ENCODE peak calls at places on chromosomes 7 and 10, in eight cellular contexts. V is fibroblast of lung, Y is neural progenitor cell, M is trophoblast cell, W is GM23248, N is OCI-LY7, D is hepatocyte, P is GM23338. X is an unnamed sample.

GRCh38 chr7:54252256-54253035 is 289.7 kb upstream of the VSTM2A start:
- DNase-seq in V (no peak), Y (peak; percentile 2), M (no peak), W (no peak), N (no peak), D (no peak), P (no peak), X (peak; percentile 51)

GRCh38 chr7:95501261-95501816 is 15.6 kb downstream of the ASB4 start:
- DNase-seq in V (no peak), Y (no peak), M (no peak), W (no peak), N (no peak), D (no peak), P (peak; percentile 16), X (peak; percentile 77)

GRCh38 chr7:2168612-2169312 is 64.0 kb downstream of the MAD1L1 start:
- DNase-seq in V (no peak), Y (no peak), M (no peak), W (no peak), N (no peak), D (no peak), P (no peak), X (no peak)

GRCh38 chr10:131658476-131659110 is 242.2 kb upstream of the PPP2R2D start:
- DNase-seq in V (no peak), Y (no peak), M (no peak), W (no peak), N (no peak), D (no peak), P (no peak), X (no peak)

GRCh38 chr7:120714945-120715344 is 143.0 kb downstream of the TSPAN12 start:
- DNase-seq in V (peak; percentile 19), Y (no peak), M (no peak), W (peak; percentile 55), N (no peak), D (no peak), P (no peak), X (peak; percentile 50)

GRCh38 chr10:79038841-79039201 is 29.9 kb upstream of the ZMIZ1 start:
- DNase-seq in V (peak; percentile 47), Y (peak; percentile 78), M (no peak), W (no peak), N (no peak), D (no peak), P (peak; percentile 79), X (no peak)

GRCh38 chr7:98289333-98289875 is 7.9 kb downstream of the BRI3 start:
- DNase-seq in V (no peak), Y (no peak), M (no peak), W (no peak), N (no peak), D (no peak), P (no peak), X (no peak)

GRCh38 chr7:100126239-100126930 is 382 bp upstream of the MBLAC1 start:
- DNase-seq in V (no peak), Y (no peak), M (peak; percentile 73), W (peak; percentile 12), N (no peak), D (no peak), P (no peak), X (no peak)

GRCh38 chr10:116138897-116139296 is 134.1 kb downstream of the GFRA1 start:
- DNase-seq in V (no peak), Y (no peak), M (no peak), W (no peak), N (no peak), D (no peak), P (no peak), X (no peak)

GRCh38 chr10:110834622-110835219 is 37.0 kb upstream of the PDCD4 start:
- DNase-seq in V (no peak), Y (peak; percentile 60), M (no peak), W (no peak), N (peak; percentile 42), D (peak; percentile 73), P (peak; percentile 67), X (no peak)

GRCh38 chr7:8115547-8116402 is 146.2 kb downstream of the ICA1 start:
- DNase-seq in V (no peak), Y (no peak), M (no peak), W (no peak), N (peak; percentile 54), D (no peak), P (no peak), X (no peak)

GRCh38 chr7:106314875-106315274 is 30.1 kb upstream of the NAMPT start:
- DNase-seq in V (no peak), Y (no peak), M (no peak), W (no peak), N (no peak), D (no peak), P (no peak), X (no peak)

GRCh38 chr7:106313456-106313891 is 28.7 kb upstream of the NAMPT start:
- DNase-seq in V (peak; percentile 59), Y (no peak), M (no peak), W (peak; percentile 69), N (no peak), D (no peak), P (no peak), X (peak; percentile 92)

GRCh38 chr7:106313966-106314365 is 29.2 kb upstream of the NAMPT start:
- DNase-seq in V (no peak), Y (no peak), M (no peak), W (no peak), N (no peak), D (no peak), P (no peak), X (no peak)

GRCh38 chr7:106312099-106312871 is 27.5 kb upstream of the NAMPT start:
- DNase-seq in V (no peak), Y (no peak), M (peak; percentile 73), W (no peak), N (no peak), D (no peak), P (no peak), X (peak; percentile 85)

GRCh38 chr7:106312906-106313305 is 28.1 kb upstream of the NAMPT start:
- DNase-seq in V (no peak), Y (no peak), M (peak; percentile 35), W (no peak), N (no peak), D (no peak), P (no peak), X (peak; percentile 48)
- H2AFZ ChIP-seq in V (no peak overlapping the region), Y (no peak overlapping the region), M (no peak overlapping the region), W (no peak overlapping the region), N (no peak overlapping the region), D (no peak overlapping the region), P (no peak overlapping the region), X (peak overlapping the region; percentile 18)

GRCh38 chr10:69323622-69324021 is 45.3 kb downstream of the HK1 start:
- DNase-seq in V (no peak), Y (no peak), M (no peak), W (no peak), N (no peak), D (no peak), P (no peak), X (no peak)
- H3K4me1 ChIP-seq in V (peaks cover 25% of the 10 kb centered on the region), Y (peaks cover 29% of the 10 kb centered on the region), M (peaks cover 31% of the 10 kb centered on the region), W (peaks cover 23% of the 10 kb centered on the region), N (peaks cover 22% of the 10 kb centered on the region), D (peaks cover 18% of the 10 kb centered on the region), P (peaks cover 90% of the 10 kb centered on the region), X (peaks cover 16% of the 10 kb centered on the region)

GRCh38 chr7:140518370-140519006 is 39.2 kb upstream of the MKRN1 start:
- DNase-seq in V (no peak), Y (peak; percentile 33), M (no peak), W (no peak), N (no peak), D (no peak), P (peak; percentile 32), X (no peak)
- H2AFZ ChIP-seq in V (peak overlapping the region; percentile 69), Y (no peak overlapping the region), M (no peak overlapping the region), W (peak overlapping the region; percentile 62), N (no peak overlapping the region), D (no peak overlapping the region), P (peak overlapping the region; percentile 80), X (peak overlapping the region; percentile 40)

GRCh38 chr7:66356277-66356721 is 151.2 kb downstream of the TPST1 start:
- DNase-seq in V (peak; percentile 71), Y (no peak), M (no peak), W (peak; percentile 44), N (no peak), D (no peak), P (no peak), X (no peak)
- H3K4me1 ChIP-seq in V (peaks cover 2% of the 10 kb centered on the region), Y (peaks cover 8% of the 10 kb centered on the region), M (peaks cover 21% of the 10 kb centered on the region), W (peaks cover 36% of the 10 kb centered on the region), N (no peaks in the 10 kb centered on the region), D (peaks cover 4% of the 10 kb centered on the region), P (peaks cover 5% of the 10 kb centered on the region), X (no peaks in the 10 kb centered on the region)

GRCh38 chr10:4721994-4722753 is 103.8 kb upstream of the AKR1E2 start:
- DNase-seq in V (peak; percentile 94), Y (no peak), M (no peak), W (peak; percentile 65), N (no peak), D (peak; percentile 33), P (no peak), X (peak; percentile 64)
- H2AFZ ChIP-seq in V (no peak overlapping the region), Y (no peak overlapping the region), M (no peak overlapping the region), W (no peak overlapping the region), N (no peak overlapping the region), D (no peak overlapping the region), P (no peak overlapping the region), X (no peak overlapping the region)

DNA sequence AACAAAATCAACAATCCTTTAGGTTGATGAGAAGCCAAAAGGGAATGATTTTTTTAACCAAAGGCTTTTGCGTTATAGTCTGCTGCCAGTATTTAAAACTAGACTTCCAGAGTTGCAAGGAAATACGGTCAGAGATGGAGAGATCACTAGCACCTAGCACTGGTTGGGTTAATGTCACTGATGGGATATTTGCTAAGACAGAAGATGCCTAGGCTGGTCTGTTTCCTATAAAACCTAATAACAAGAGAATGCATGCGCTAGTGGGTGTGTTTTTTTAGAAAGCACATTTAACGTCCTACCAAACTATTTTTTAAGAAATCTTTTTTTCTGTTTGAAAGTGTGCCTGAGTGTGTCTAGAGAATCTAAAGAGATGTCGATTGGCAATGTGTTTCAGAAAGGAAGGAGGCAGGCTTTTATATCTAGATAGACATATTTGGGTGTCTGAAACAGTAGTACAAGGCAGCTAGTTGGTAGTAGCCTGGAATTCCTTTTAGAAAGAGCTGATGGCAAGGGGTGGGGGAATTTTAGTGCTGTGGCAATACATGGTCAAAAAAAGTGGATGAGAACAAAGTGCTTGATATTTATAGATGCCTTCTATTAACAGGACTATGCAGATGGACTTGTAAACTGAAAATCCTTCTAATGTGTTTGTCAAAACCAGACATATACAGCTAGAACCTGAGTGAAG is 876 bp downstream of the CALD1 start:
- DNase-seq in V (peak; percentile 43), Y (no peak), M (no peak), W (peak; percentile 31), N (no peak), D (no peak), P (no peak), X (no peak)
- H3K4me1 ChIP-seq in V (peaks cover 18% of the 10 kb centered on the region), Y (peaks cover 22% of the 10 kb centered on the region), M (peaks cover 31% of the 10 kb centered on the region), W (peaks cover 48% of the 10 kb centered on the region), N (peaks cover 8% of the 10 kb centered on the region), D (peaks cover 14% of the 10 kb centered on the region), P (peaks cover 31% of the 10 kb centered on the region), X (peaks cover 29% of the 10 kb centered on the region)

X was measured in PC-3.